ENCODE peak calls at places on chromosomes 11 and 22, in five cellular contexts. W, H, E, G and Y are unnamed samples.

GRCh38 chr22:41870786-41871185 is 37.9 kb downstream of the SREBF2 start:
- DNase-seq in W (no peak), E (no peak), G (no peak), H (no peak), Y (no peak)

GRCh38 chr11:121112498-121113455 is 11.7 kb downstream of the TECTA start:
- DNase-seq in G (peak; percentile 20), H (peak; percentile 89), W (peak; percentile 69), E (peak; percentile 54), Y (no peak)

GRCh38 chr11:112928136-112928535 is 33.1 kb upstream of the NCAM1 start:
- DNase-seq in G (no peak), E (no peak), W (no peak), H (no peak), Y (no peak)

GRCh38 chr11:17590463-17590862 is 43.4 kb downstream of the OTOG start:
- DNase-seq in H (no peak), E (no peak), W (no peak), G (no peak), Y (no peak)

GRCh38 chr11:24773326-24773725 is 276.5 kb downstream of the LUZP2 start:
- DNase-seq in W (no peak), H (no peak), E (no peak), G (peak; percentile 72), Y (no peak)

GRCh38 chr22:43110927-43111623 is 525 bp downstream of the BIK start:
- DNase-seq in H (peak; percentile 11), E (no peak), G (no peak), W (peak; percentile 75), Y (peak; percentile 30)

GRCh38 chr22:22825213-22825593 is 62.4 kb upstream of the IGLL5 start:
- DNase-seq in H (no peak), G (no peak), W (no peak), E (no peak), Y (no peak)

GRCh38 chr22:24181996-24182560 is 791 bp downstream of the SUSD2 start:
- DNase-seq in H (no peak), W (peak; percentile 66), E (no peak), G (no peak), Y (no peak)

GRCh38 chr11:20029193-20029592 is 131.1 kb downstream of the DBX1 start:
- DNase-seq in W (no peak), E (no peak), H (no peak), G (no peak), Y (no peak)

GRCh38 chr11:96303067-96303466 is 39.9 kb downstream of the MAML2 start:
- DNase-seq in W (no peak), H (peak; percentile 90), E (no peak), G (peak; percentile 49), Y (no peak)

GRCh38 chr11:22779850-22780249 is 49.8 kb downstream of the SVIP start:
- DNase-seq in H (no peak), G (no peak), W (no peak), E (no peak), Y (no peak)

GRCh38 chr11:926341-926916 is 759 bp downstream of the AP2A2 start:
- DNase-seq in G (no peak), W (no peak), E (no peak), H (peak; percentile 85), Y (no peak)

GRCh38 chr11:36249271-36249670 is 40.0 kb downstream of the COMMD9 start:
- DNase-seq in H (peak; percentile 91), E (peak; percentile 77), G (peak; percentile 82), W (no peak), Y (no peak)

GRCh38 chr11:111326824-111327223 is 28.5 kb downstream of the POU2AF3 start:
- DNase-seq in E (no peak), W (no peak), G (no peak), H (no peak), Y (no peak)

GRCh38 chr11:111330234-111330893 is 32.0 kb downstream of the POU2AF3 start:
- DNase-seq in E (no peak), W (no peak), G (no peak), H (no peak), Y (no peak)

GRCh38 chr11:111325259-111325658 is 26.9 kb downstream of the POU2AF3 start:
- DNase-seq in E (no peak), W (no peak), G (no peak), H (no peak), Y (no peak)

GRCh38 chr11:111329306-111330204 is 31.2 kb downstream of the POU2AF3 start:
- DNase-seq in W (no peak), H (no peak), G (no peak), E (no peak), Y (no peak)

DNA sequence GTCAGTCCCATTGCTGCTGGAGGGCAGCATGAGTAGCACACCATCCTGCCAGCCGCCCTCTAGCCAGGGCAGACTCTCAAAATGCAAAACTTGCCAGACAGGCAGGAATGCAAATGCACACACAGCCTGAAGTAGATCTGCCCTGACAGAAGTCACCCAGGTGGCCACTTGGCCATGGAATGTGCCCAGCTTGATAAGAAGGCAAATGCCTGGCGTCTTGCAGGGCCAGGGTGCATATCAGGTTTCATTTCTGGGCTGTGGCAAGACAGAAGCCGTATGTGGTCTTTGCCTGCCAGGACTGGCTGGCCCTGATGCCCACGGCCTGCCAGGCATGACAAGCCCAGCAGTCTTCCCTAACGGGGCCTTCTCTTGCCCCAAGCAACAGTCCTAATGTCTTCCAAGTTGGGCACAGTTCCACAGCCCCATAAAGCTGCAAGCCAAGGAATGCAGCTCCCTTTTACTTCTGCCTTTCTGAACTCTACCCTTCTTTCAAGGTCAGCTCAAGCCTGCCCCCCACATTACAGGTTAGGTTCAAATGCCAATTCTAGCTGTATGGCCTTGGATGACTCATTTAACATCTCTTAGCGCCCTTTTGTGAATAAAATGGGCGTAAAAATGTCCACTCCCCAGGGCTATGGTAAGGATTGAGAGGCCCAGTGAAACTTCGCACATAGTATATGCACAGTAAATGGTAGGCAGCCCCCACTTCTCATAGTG is 29.7 kb downstream of the POU2AF3 start:
- DNase-seq in E (no peak), H (no peak), W (peak; percentile 88), G (no peak), Y (no peak)
- H3K27ac ChIP-seq in E (no peak overlapping the region), H (no peak overlapping the region), W (no peak overlapping the region), G (no peak overlapping the region), Y (no peak overlapping the region)

GRCh38 chr11:87445002-87445401 is 407.3 kb downstream of the TMEM135 start:
- DNase-seq in H (peak; percentile 81), E (no peak), G (no peak), W (no peak), Y (no peak)
- H3K27ac ChIP-seq in H (peak overlapping the region; percentile 67), E (peak overlapping the region; percentile 54), G (no peak overlapping the region), W (no peak overlapping the region), Y (no peak overlapping the region)

DNA sequence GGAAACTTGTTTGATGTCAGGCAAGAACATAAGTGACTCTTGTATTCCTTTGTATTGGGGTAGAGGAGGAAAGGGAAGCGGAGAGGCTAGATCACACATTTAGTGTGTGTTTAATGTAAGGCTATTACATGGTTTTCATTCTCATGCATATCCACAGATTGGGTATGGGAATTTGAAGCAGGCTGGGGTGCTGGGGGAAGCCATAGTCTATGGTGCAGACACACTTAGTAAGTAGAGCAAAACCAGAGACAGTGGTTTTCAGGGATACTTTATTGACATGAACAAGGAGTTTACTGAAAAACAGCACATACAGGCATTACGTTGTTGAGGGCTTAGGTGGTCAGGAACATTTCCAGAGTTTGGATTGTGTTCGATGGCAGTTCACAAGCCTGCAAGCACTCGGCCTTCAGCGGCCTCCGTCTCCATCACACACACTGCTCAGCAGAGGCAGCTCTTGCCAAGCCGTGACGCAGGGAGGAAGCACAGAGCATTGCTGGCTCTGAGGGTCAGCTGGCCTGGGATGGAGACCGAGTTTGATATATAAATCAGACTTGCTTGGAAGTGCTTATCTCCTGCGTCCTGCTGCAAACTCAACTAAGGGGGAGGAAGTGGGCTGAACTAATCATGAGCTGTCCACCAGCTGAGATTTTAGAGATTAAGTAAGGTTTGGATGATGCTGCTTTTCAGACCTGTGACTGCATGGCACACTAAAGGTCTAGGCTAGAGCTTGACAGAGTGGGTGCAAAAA is 25.3 kb downstream of the SCN3B start:
- DNase-seq in W (no peak), H (peak; percentile 80), E (peak; percentile 33), G (no peak), Y (no peak)
- H3K27ac ChIP-seq in W (no peak overlapping the region), H (peak overlapping the region; percentile 35), E (no peak overlapping the region), G (no peak overlapping the region), Y (no peak overlapping the region)

GRCh38 chr22:30265851-30266444 is 703 bp downstream of the OSM start:
- DNase-seq in E (no peak), W (peak; percentile 84), G (no peak), H (peak; percentile 46), Y (peak; percentile 72)
- H3K27ac ChIP-seq in E (no peak overlapping the region), W (peak overlapping the region; percentile 76), G (no peak overlapping the region), H (no peak overlapping the region), Y (peak overlapping the region; percentile 95)

DNA sequence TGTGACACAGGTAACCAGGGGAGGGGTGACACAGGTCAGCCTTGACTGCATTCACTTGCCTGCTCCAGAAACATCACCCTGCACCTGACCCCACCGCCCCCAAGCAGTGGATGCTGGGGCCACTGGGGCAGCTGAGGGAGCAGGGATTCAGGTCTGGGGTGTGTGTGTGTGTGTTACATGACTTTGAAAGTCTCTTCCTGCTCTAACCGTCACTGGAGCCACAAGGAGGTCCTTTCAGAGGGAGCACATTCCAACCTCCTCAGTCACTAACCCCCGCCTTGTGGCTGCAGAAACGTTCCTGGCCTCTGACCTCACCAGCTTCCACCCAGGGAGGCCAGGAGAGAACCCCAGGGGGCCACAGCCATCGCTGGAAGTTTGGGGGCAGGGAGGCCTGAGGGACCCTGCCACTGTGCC is 2.9 kb upstream of the FOSL1 start:
- DNase-seq in H (peak; percentile 95), G (no peak), E (no peak), W (no peak), Y (no peak)
- H3K27ac ChIP-seq in H (peak overlapping the region; percentile 99), G (no peak overlapping the region), E (peak overlapping the region; percentile 87), W (no peak overlapping the region), Y (no peak overlapping the region)

GRCh38 chr11:69301491-69302401 is 7.8 kb downstream of the MYEOV start:
- DNase-seq in H (peak; percentile 95), E (peak; percentile 42), W (peak; percentile 80), G (peak; percentile 68), Y (no peak)
- H3K27ac ChIP-seq in H (peak overlapping the region; percentile 96), E (peak overlapping the region; percentile 31), W (peak overlapping the region; percentile 4), G (peak overlapping the region; percentile 75), Y (no peak overlapping the region)